ENCODE peak calls at places on chromosomes 6 and 20, in four cellular contexts. H is HepG2, A is K562, M is H1. Q is an unnamed sample.

GRCh38 chr6:31546339-31546961 is at the start of gene ATP6V1G2:
- DNase-seq in H (peak), A (peak), M (peak), Q (peak)

GRCh38 chr6:35149891-35150566 is 8.9 kb upstream of the TCP11 start:
- DNase-seq in H (no peak), A (peak), M (no peak), Q (no peak)

GRCh38 chr20:58716476-58717277 is 24.1 kb downstream of the NPEPL1 start:
- DNase-seq in H (peak), A (no peak), M (no peak), Q (no peak)

GRCh38 chr20:10125757-10126156 is 91.0 kb downstream of the ANKEF1 start:
- DNase-seq in H (no peak), A (no peak), M (no peak), Q (no peak)

GRCh38 chr20:25286917-25287316 is 39.0 kb downstream of the PYGB start:
- DNase-seq in H (no peak), A (no peak), M (no peak), Q (no peak)

GRCh38 chr20:1360094-1360493 is 31.2 kb upstream of the SDCBP2 start:
- DNase-seq in H (no peak), A (no peak), M (no peak), Q (no peak)

GRCh38 chr20:5608448-5609161 is 141.6 kb upstream of the SHLD1 start:
- DNase-seq in H (no peak), A (no peak), M (no peak), Q (no peak)

GRCh38 chr6:166206510-166207389 is 39.1 kb upstream of the TBXT start:
- DNase-seq in H (no peak), A (no peak), M (no peak), Q (no peak)

GRCh38 chr20:3935295-3935955 is 46.2 kb downstream of the PANK2 start:
- DNase-seq in H (no peak), A (no peak), M (no peak), Q (no peak)

GRCh38 chr6:82954937-82955577 is 110.6 kb downstream of the UBE3D start:
- DNase-seq in H (no peak), A (no peak), M (no peak), Q (no peak)

GRCh38 chr6:166839569-166839968 is 116.8 kb downstream of the RNASET2 start:
- DNase-seq in H (no peak), A (no peak), M (no peak), Q (no peak)

GRCh38 chr6:12288844-12289654 is 1.1 kb upstream of the EDN1 start:
- DNase-seq in H (peak), A (peak), M (peak), Q (peak)

GRCh38 chr6:16239798-16240123 is 1.4 kb downstream of the GMPR start:
- DNase-seq in H (peak), A (peak), M (no peak), Q (peak)

GRCh38 chr6:31541059-31541657 is 645 bp downstream of the DDX39B start:
- DNase-seq in H (peak), A (peak), M (no peak), Q (no peak)

GRCh38 chr20:32206383-32207210 is 946 bp downstream of the PLAGL2 start:
- DNase-seq in H (no peak), A (no peak), M (no peak), Q (no peak)

GRCh38 chr6:57257911-57258541 is 35.9 kb upstream of the RAB23 start:
- DNase-seq in H (no peak), A (no peak), M (no peak), Q (no peak)

GRCh38 chr6:138145402-138145801 is 16.3 kb upstream of the ARFGEF3 start:
- DNase-seq in H (no peak), A (no peak), M (no peak), Q (no peak)

GRCh38 chr20:37319120-37319717 is 26.7 kb upstream of the SRC start:
- DNase-seq in H (no peak), A (no peak), M (no peak), Q (no peak)

GRCh38 chr6:57021086-57021720 is 25.3 kb upstream of the KIAA1586 start:
- DNase-seq in H (peak), A (peak), M (no peak), Q (peak)

GRCh38 chr6:105649192-105649591 is 246.3 kb upstream of the PREP start:
- DNase-seq in H (no peak), A (no peak), M (no peak), Q (no peak)

GRCh38 chr6:39154705-39155104 is 39.7 kb upstream of the SAYSD1 start:
- DNase-seq in H (no peak), A (no peak), M (no peak), Q (no peak)

GRCh38 chr20:19816386-19816785 is 58.3 kb downstream of the RIN2 start:
- DNase-seq in H (no peak), A (no peak), M (no peak), Q (no peak)

GRCh38 chr20:4342631-4343030 is 327.3 kb upstream of the RNF24 start:
- DNase-seq in H (no peak), A (no peak), M (no peak), Q (no peak)

GRCh38 chr6:128882991-128883571 is at the start of gene LAMA2:
- DNase-seq in H (peak), A (no peak), M (peak), Q (no peak)
- TF ChIP-seq SRF in H (no peak), A (no peak), M (no peak), Q (no peak)

DNA sequence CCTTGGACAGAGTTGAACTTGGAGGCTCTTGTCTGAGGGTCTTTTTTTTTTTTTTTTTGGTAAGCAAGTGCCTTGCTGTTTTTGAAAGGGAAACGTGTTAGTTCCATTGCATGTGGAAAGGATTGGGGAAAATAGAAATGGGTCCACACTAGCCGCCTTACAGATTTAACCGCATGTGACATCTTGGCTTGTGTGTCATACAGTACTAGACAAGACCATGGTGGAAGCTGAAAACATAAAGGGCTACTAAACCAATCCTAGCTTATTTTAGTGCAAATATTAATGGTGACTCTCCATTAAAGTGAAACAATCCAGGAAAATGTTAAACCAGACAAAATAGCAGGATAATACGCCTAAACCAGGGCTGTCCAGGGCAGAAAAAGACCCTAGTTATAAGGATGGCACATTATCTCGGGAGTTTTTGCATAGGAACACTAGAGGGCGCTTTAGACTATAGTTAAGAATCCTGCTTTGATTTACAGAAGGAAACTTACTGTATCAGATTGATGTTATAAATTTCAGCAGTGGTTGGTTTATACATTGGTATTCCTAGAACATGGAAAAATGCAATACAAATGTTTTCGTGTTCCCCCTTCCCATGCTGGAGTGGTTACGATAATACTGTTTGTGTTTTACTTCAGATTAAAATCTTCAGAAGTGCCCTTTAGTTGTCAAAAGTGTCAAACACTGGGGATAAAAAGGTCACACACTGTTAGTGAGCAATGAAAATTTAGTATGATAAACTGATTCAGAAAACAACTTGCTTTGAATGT is 59.8 kb upstream of the DEK start:
- DNase-seq in H (peak), A (peak), M (no peak), Q (peak)
- TF ChIP-seq FOSL1 in H (no peak), A (no peak), M (no peak), Q (no peak)

GRCh38 chr20:52048365-52048764 is 143.2 kb downstream of the ZFP64 start:
- DNase-seq in H (no peak), A (no peak), M (peak), Q (no peak)

GRCh38 chr20:52047811-52048302 is 143.7 kb downstream of the ZFP64 start:
- DNase-seq in H (no peak), A (no peak), M (no peak), Q (no peak)

GRCh38 chr20:52054123-52054522 is 137.5 kb downstream of the ZFP64 start:
- DNase-seq in H (no peak), A (no peak), M (no peak), Q (no peak)

DNA sequence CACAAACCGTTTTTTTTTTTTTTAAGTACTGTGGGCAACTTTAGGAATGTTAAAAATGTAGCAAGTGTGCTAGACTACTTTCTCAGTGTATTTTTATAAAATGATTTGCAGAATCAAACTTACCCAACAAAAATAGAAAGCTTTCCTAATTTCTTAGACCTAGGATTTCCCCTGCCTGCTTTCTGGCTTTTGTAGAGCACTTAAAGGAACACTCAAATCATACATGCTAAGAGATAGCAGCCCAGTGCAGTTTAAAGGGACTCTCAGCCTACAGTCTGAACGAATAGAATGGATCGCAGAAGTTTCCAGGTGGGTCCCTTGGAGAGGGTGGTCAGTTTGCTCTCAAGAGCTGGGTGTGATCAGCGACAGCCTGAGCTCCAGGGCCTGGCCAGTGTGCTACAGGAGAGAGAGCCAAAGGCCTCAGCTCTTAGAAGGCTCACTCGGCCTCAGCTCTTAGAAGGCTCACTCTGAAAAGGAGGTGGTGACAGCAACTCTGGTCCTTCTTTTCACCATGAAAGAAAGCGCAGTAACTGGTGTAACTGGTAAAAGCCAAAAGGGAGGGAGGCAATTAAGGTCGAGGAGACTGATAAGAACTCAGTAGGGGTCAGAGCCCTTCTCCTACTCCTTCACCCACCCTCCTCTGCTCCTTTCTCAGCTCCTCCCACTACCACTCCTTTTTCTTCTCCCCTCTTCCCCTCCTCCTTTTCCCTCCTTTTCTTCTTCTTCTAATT is 142.4 kb downstream of the ZFP64 start:
- DNase-seq in H (no peak), A (no peak), M (no peak), Q (no peak)
- TF ChIP-seq SRF in H (no peak), A (no peak), M (no peak), Q (no peak)

GRCh38 chr6:145823322-145823944 is 8.8 kb upstream of the FBXO30 start:
- DNase-seq in H (no peak), A (no peak), M (no peak), Q (no peak)
- TF ChIP-seq FOSL1 in H (no peak), A (no peak), M (no peak), Q (no peak)

DNA sequence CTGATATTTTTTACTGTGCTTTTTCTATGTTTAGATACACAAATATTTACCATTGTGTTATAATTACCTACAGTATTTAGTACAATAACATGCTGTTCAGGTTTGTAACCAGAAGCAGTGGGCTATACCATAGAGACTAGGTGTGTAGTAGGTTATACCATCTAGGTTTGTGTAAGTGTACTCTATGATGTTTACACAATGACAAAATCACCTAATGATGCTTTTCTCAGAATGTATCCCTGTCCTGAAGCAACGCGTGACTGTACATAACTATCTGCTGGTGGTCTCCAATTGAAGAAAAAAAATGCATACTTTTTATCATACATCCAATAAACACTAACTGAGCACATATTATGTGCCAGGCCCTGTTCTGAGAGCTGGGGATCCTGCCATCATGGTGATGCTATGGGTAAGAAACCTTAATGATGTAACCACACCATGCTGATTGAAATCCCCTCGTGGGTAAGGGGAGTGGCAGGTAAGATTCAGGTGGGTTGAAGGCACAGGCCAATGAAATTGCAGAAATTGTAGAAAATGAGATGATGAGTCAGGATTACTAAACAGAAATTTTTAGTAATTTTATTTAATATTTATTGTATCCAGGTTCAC is 76.8 kb downstream of the FYN start:
- DNase-seq in H (no peak), A (no peak), M (no peak), Q (no peak)
- TF ChIP-seq SRF in H (no peak), A (no peak), M (no peak), Q (no peak)

GRCh38 chr6:112780498-112781096 is 433.5 kb downstream of the RFPL4B start:
- DNase-seq in H (peak), A (peak), M (peak), Q (peak)
- TF ChIP-seq FOSL1 in H (no peak), A (no peak), M (no peak), Q (no peak)

DNA sequence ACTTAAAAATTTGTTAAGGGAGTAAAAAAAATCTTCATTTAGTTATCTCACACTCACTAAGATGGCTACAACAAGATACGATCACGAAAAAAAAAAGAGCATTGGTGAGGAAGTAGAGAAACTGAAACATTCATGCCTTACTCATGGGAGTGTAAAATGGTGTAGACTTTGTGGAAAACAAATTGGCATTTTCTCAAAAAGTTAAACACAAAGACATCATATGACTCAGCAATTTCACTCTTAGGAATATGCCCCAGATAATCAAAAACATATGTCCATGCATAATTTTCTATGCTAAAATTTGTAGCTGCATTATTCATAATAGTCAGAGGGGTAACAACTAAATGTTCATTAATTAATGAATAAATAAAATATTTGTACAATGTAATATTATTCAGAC is 120.9 kb upstream of the IRAK1BP1 start:
- DNase-seq in H (no peak), A (no peak), M (no peak), Q (no peak)
- TF ChIP-seq SRF in H (no peak), A (no peak), M (no peak), Q (no peak)

GRCh38 chr20:53097371-53097770 is 125.2 kb downstream of the TSHZ2 start:
- DNase-seq in H (no peak), A (no peak), M (no peak), Q (no peak)
- TF ChIP-seq FOSL1 in H (no peak), A (no peak), M (no peak), Q (no peak)

GRCh38 chr6:40210628-40211056 is 276.4 kb upstream of the MOCS1 start:
- DNase-seq in H (no peak), A (no peak), M (no peak), Q (no peak)
- TF ChIP-seq SRF in H (no peak), A (no peak), M (no peak), Q (no peak)

GRCh38 chr6:44294832-44295791 is 18.0 kb downstream of the AARS2 start:
- DNase-seq in H (no peak), A (no peak), M (no peak), Q (no peak)

GRCh38 chr6:44298864-44299263 is 14.3 kb downstream of the AARS2 start:
- DNase-seq in H (no peak), A (no peak), M (no peak), Q (no peak)

GRCh38 chr6:44298055-44298803 is 14.9 kb downstream of the AARS2 start:
- DNase-seq in H (no peak), A (no peak), M (no peak), Q (no peak)

GRCh38 chr6:44300424-44300823 is 12.7 kb downstream of the AARS2 start:
- DNase-seq in H (no peak), A (no peak), M (no peak), Q (no peak)

GRCh38 chr6:44297063-44298038 is 15.8 kb downstream of the AARS2 start:
- DNase-seq in H (no peak), A (peak), M (no peak), Q (no peak)
- TF ChIP-seq FOSL1 in H (no peak), A (no peak), M (no peak), Q (no peak)

Q was measured in HCT116.